ENCODE peak calls at places on chromosome 15, in six cellular contexts. Q, I, E, L, Y and D are unnamed samples.

GRCh38 chr15:75178171-75178937 is 23.3 kb upstream of the C15orf39 start:
- DNase-seq in Q (no peak), I (no peak), E (no peak), L (peak; percentile 59), Y (no peak), D (no peak)

GRCh38 chr15:74855857-74856256 is 12.9 kb upstream of the ULK3 start:
- DNase-seq in Q (no peak), I (no peak), E (no peak), L (no peak), Y (no peak), D (no peak)

GRCh38 chr15:57384816-57385215 is 8.5 kb downstream of the CGNL1 start:
- DNase-seq in Q (no peak), I (no peak), E (peak; percentile 72), L (no peak), Y (no peak), D (no peak)

GRCh38 chr15:41494190-41494921 is 682 bp downstream of the ITPKA start:
- DNase-seq in Q (peak; percentile 70), I (no peak), E (no peak), L (peak; percentile 76), Y (no peak), D (peak; percentile 58)

GRCh38 chr15:69743091-69743490 is 290.5 kb downstream of the RPLP1 start:
- DNase-seq in Q (no peak), I (no peak), E (no peak), L (no peak), Y (no peak), D (no peak)

GRCh38 chr15:100109486-100110035 is 232.2 kb downstream of the ADAMTS17 start:
- DNase-seq in Q (no peak), I (no peak), E (no peak), L (no peak), Y (no peak), D (no peak)

GRCh38 chr15:42474857-42475256 is 16.1 kb downstream of the ZNF106 start:
- DNase-seq in Q (no peak), I (no peak), E (no peak), L (no peak), Y (no peak), D (no peak)

GRCh38 chr15:98163319-98164030 is 203.0 kb downstream of the ARRDC4 start:
- DNase-seq in Q (no peak), I (no peak), E (no peak), L (no peak), Y (no peak), D (no peak)

GRCh38 chr15:56891852-56892251 is 26.6 kb upstream of the TCF12 start:
- DNase-seq in Q (peak; percentile 59), I (no peak), E (no peak), L (no peak), Y (no peak), D (no peak)

GRCh38 chr15:76340198-76340801 is 3.7 kb downstream of the ISL2 start:
- DNase-seq in Q (peak; percentile 44), I (no peak), E (no peak), L (peak; percentile 47), Y (no peak), D (peak; percentile 71)

GRCh38 chr15:89494941-89495637 is 1.3 kb downstream of the RHCG start:
- DNase-seq in Q (peak; percentile 30), I (no peak), E (no peak), L (peak; percentile 51), Y (peak; percentile 38), D (peak; percentile 32)

GRCh38 chr15:91855684-91856553 is 2.4 kb downstream of the SLCO3A1 start:
- DNase-seq in Q (peak; percentile 90), I (peak; percentile 61), E (no peak), L (peak; percentile 92), Y (no peak), D (peak; percentile 9)

GRCh38 chr15:70400766-70401541 is 303.2 kb upstream of the TLE3 start:
- DNase-seq in Q (no peak), I (no peak), E (no peak), L (no peak), Y (no peak), D (no peak)

GRCh38 chr15:72754096-72754495 is 29.5 kb downstream of the ADPGK start:
- DNase-seq in Q (no peak), I (no peak), E (no peak), L (no peak), Y (no peak), D (no peak)

GRCh38 chr15:72760590-72761260 is 22.8 kb downstream of the ADPGK start:
- DNase-seq in Q (no peak), I (no peak), E (no peak), L (no peak), Y (no peak), D (no peak)

DNA sequence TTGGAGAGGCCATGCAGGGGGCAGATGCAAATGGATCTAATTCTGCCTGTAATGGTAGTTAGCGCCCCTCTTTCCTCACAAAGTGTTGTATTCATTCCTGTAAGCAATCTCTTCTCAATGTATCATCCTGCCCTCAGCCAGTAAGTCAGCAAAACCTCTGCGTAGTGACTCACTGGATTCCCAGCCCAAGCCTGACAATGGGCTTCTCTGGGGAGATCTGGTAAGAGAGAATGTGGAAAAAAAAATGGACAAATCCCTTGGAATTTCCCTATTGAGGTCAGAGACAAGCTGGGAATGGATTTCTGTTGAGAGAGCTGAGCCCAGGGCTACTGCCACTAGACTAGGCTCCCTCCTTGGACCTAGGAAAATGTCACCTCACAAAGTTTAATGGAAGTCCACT is 25.4 kb downstream of the ADPGK start:
- DNase-seq in Q (peak; percentile 29), I (peak; percentile 10), E (peak; percentile 97), L (no peak), Y (no peak), D (no peak)
- H2AK5ac ChIP-seq in Q (no peak overlapping the region), I (no peak overlapping the region), E (peak overlapping the region; percentile 55), L (no peak overlapping the region), Y (no peak overlapping the region), D (no peak overlapping the region)

GRCh38 chr15:26318689-26319088 is 454.2 kb downstream of the GABRB3 start:
- DNase-seq in Q (no peak), I (no peak), E (no peak), L (no peak), Y (no peak), D (no peak)
- H2BK120ac ChIP-seq in Q (no peak overlapping the region), I (no peak overlapping the region), E (no peak overlapping the region), L (no peak overlapping the region), Y (no peak overlapping the region), D (no peak overlapping the region)

DNA sequence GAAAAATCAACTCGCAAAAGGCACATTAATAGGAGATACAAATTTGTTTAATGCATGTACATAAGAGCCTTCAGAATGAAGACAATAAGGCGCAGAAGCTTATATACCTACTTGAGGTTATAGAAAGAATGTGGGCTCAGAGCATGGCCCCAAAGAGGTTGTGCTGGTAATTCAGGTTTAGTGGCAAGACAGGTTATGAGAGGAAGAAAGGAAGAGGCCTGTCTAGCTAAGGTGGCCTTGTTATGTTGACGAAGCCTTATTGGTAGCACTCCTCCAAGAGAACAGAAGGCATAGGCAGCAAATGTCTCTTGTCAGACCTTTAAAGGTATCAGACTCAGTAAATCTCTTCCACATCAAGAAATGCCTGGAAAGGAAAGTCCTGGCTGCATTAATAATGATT is 290.8 kb downstream of the MCTP2 start:
- DNase-seq in Q (no peak), I (no peak), E (no peak), L (no peak), Y (no peak), D (no peak)
- H2AK5ac ChIP-seq in Q (no peak overlapping the region), I (no peak overlapping the region), E (no peak overlapping the region), L (no peak overlapping the region), Y (no peak overlapping the region), D (no peak overlapping the region)

DNA sequence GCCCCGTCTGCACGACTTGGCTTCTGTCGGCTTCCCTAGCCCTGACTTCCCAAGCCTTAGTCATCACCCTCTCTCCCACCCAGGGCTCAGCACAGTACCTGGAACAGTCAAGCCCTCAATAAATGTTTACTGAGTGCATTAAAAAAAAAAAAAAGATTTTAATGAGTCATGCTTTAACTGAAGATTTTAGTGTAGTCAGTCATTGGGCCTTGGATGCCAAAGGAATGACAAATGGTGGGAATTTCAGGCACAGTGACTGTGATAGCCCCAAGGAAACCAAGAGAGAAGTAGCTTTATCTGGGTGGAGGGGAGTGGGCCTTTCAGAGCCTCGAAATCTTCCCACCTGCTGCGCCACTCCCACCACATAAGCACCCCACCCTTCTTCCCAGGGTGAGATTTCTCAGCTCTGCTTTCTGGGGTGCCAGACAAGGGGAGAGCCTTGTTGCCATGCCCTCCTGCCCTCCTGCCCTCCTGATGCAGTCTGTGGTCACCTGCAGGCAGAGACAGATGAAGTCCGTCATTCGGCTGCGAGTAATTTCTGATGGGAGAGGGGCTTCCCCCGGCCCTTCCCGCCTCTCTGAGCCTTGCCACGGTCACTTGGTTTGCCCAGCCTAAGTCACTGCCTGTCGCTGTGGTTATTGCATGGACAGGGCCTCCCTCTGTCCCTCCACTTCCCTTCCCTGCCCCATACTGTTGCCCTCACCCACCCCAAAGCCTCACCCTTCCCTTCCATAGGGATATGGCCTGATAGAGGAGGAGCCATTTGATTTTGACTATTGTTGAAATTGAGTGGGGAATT is 41.8 kb downstream of the SMAD3 start:
- DNase-seq in Q (no peak), I (no peak), E (peak; percentile 100), L (no peak), Y (peak; percentile 80), D (no peak)
- H2BK120ac ChIP-seq in Q (no peak overlapping the region), I (no peak overlapping the region), E (peak overlapping the region; percentile 99), L (no peak overlapping the region), Y (peak overlapping the region; percentile 61), D (no peak overlapping the region)

DNA sequence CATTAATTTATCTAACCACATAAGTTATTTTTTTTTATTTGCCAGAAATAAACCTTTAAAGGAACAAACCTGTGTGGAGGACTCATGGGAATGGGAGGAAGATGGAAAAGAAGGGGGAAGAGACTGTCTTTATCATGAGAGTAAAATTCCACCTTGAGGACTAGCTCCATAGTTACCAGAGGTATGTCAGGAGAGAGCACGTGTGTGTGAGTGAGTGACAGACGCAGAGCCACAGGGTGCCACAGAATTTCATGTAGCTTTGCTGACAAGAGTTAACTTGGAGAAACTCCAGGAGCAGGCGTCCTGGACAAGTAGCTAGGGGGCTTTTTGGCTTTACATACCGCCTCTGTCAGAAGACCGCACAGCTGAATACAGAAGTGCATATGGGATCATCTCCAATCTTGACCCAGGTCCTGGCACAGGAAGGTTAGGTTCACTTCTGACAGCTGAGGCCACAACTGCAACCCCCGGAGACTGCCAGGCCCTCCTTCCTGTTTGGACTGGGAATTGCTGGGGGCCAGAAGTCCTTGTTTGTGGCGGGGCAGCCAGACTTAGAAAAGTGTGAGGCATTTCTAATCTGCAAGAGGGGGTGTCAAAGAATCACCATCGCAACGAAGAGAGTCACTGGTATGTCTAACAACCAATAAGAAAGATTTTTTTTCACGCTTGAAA is 197.8 kb upstream of the TPM1 start:
- DNase-seq in Q (peak; percentile 78), I (no peak), E (no peak), L (no peak), Y (no peak), D (no peak)
- H2AK5ac ChIP-seq in Q (no peak overlapping the region), I (no peak overlapping the region), E (no peak overlapping the region), L (no peak overlapping the region), Y (peak overlapping the region; percentile 49), D (no peak overlapping the region)

GRCh38 chr15:51098331-51098619 is 3.6 kb upstream of the TNFAIP8L3 start:
- DNase-seq in Q (no peak), I (no peak), E (no peak), L (no peak), Y (no peak), D (no peak)

GRCh38 chr15:51099185-51099584 is 4.5 kb upstream of the TNFAIP8L3 start:
- DNase-seq in Q (no peak), I (no peak), E (no peak), L (no peak), Y (no peak), D (no peak)

GRCh38 chr15:51095681-51096331 is 1.1 kb upstream of the TNFAIP8L3 start:
- DNase-seq in Q (no peak), I (no peak), E (no peak), L (no peak), Y (no peak), D (no peak)

GRCh38 chr15:51096976-51097375 is 2.3 kb upstream of the TNFAIP8L3 start:
- DNase-seq in Q (no peak), I (no peak), E (no peak), L (no peak), Y (no peak), D (no peak)

GRCh38 chr15:51097553-51098330 is 3.0 kb upstream of the TNFAIP8L3 start:
- DNase-seq in Q (no peak), I (no peak), E (peak; percentile 63), L (no peak), Y (no peak), D (no peak)
- H2BK120ac ChIP-seq in Q (no peak overlapping the region), I (no peak overlapping the region), E (no peak overlapping the region), L (no peak overlapping the region), Y (no peak overlapping the region), D (no peak overlapping the region)